ENCODE peak calls at places on chromosomes 6 and 20, in nine cellular contexts. V is ovary, B is epithelial cell of esophagus, R is heart right ventricle, A is WERI-Rb-1, G is A549, O is left ventricle myocardium inferior, T is OCI-LY7, N is Panc1. M is an unnamed sample.

GRCh38 chr6:99559056-99559455 is 9.4 kb downstream of the CCNC start:
- DNase-seq in O (no peak), V (no peak), A (no peak), G (no peak), R (no peak), B (no peak), N (no peak), T (no peak), M (no peak)

GRCh38 chr20:59622496-59622895 is 18.2 kb downstream of the PHACTR3 start:
- DNase-seq in O (no peak), T (no peak), G (no peak), N (no peak), A (no peak), B (no peak), R (no peak), V (no peak), M (no peak)

GRCh38 chr6:16236009-16236501 is 2.3 kb upstream of the GMPR start:
- DNase-seq in O (no peak), R (no peak), B (no peak), T (no peak), G (no peak), A (no peak), N (no peak), V (no peak), M (no peak)

GRCh38 chr6:154448448-154449096 is 61.9 kb downstream of the CNKSR3 start:
- DNase-seq in O (no peak), V (no peak), B (peak; percentile 18), R (no peak), G (peak; percentile 6), T (no peak), N (no peak), A (peak; percentile 40), M (peak; percentile 41)

GRCh38 chr6:41071501-41071922 is 644 bp downstream of the OARD1 start:
- DNase-seq in T (peak; percentile 79), G (peak; percentile 63), R (peak; percentile 80), A (no peak), V (no peak), N (no peak), O (no peak), B (no peak), M (peak; percentile 76)

GRCh38 chr6:45759134-45759849 is 256.4 kb downstream of the CLIC5 start:
- DNase-seq in N (no peak), V (no peak), R (no peak), T (no peak), G (no peak), O (no peak), A (no peak), B (no peak), M (no peak)

GRCh38 chr6:118788702-118789101 is 105.2 kb upstream of the ASF1A start:
- DNase-seq in G (no peak), R (no peak), A (no peak), T (no peak), O (no peak), V (no peak), B (no peak), N (no peak), M (no peak)

GRCh38 chr20:54148947-54149764 is 24.6 kb downstream of the CYP24A1 start:
- DNase-seq in A (no peak), B (peak; percentile 47), R (no peak), V (no peak), T (no peak), N (no peak), O (no peak), G (peak; percentile 88), M (peak; percentile 65)

GRCh38 chr6:28393912-28394662 is 5.5 kb downstream of the ZSCAN12 start:
- DNase-seq in N (no peak), A (peak; percentile 33), R (no peak), B (peak; percentile 14), G (no peak), T (no peak), O (no peak), V (no peak), M (no peak)

GRCh38 chr20:20780127-20780822 is 67.8 kb upstream of the RALGAPA2 start:
- DNase-seq in N (no peak), O (peak; percentile 79), R (peak; percentile 77), A (no peak), G (no peak), B (peak; percentile 90), V (no peak), T (no peak), M (peak; percentile 90)

GRCh38 chr20:50642288-50642803 is 49.0 kb downstream of the RIPOR3 start:
- DNase-seq in B (no peak), N (no peak), G (no peak), R (no peak), O (no peak), A (peak; percentile 88), T (no peak), V (no peak), M (no peak)

GRCh38 chr20:50649587-50649986 is 41.8 kb downstream of the RIPOR3 start:
- DNase-seq in N (no peak), O (no peak), R (no peak), A (no peak), T (no peak), B (no peak), G (no peak), V (no peak), M (no peak)

GRCh38 chr20:50645253-50646068 is 45.9 kb downstream of the RIPOR3 start:
- DNase-seq in V (peak; percentile 88), N (peak; percentile 98), A (peak; percentile 37), T (no peak), O (peak; percentile 58), B (peak; percentile 88), G (peak; percentile 99), R (peak; percentile 81), M (peak; percentile 83)

GRCh38 chr20:50648651-50649050 is 42.7 kb downstream of the RIPOR3 start:
- DNase-seq in T (no peak), N (no peak), V (no peak), R (no peak), G (no peak), B (no peak), A (no peak), O (no peak), M (no peak)

DNA sequence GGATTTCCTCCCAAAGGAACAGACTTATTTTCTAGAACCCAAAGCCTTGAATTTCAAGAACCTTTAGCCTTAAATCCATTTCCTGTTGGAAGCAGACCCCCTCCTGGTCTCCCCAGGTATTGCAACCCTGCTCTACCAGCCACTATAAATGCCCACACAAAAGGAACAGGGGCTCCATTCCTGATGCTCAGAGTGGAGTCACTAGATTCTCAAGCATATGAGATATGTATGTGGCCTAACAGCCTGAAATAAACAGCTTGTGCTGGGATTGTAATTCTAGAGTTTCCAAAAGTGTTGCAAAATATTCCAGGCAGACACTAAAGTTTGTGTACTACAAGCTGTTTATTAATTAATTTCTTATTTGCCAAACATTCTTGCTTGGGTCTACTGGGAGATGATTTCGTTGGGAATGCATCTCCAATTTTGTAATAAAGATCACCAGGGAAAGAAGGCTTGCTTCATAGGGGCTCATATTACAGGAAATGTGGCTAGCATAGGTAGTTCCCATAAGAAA is 44.8 kb downstream of the RIPOR3 start:
- DNase-seq in V (no peak), O (no peak), G (no peak), B (peak; percentile 71), T (no peak), R (no peak), N (no peak), A (no peak), M (peak; percentile 51)
- TF ChIP-seq CTCF in V (no peak), O (peak; percentile 18), G (peak; percentile 14), B (peak; percentile 35), T (peak; percentile 57), R (peak; percentile 15), N (no peak), A (peak; percentile 47), M (peak; percentile 13)

DNA sequence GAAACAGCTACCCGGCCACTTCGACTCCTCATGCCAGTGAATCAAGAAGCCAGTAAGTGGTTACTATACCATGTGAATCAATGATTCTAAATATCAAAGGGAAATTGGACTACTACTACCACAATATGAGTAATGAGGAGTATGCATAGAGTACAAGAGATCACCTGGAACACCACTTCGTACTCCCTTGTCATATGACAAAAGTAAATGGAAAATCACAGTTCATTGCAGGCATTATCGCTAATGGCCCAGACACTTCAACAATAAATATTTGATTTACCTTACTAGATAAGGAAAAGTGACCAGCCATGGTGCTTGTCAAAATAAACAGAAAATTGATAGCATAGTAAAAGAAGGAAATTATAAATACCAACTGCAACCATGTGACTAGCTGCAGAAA is 73.1 kb downstream of the BMP5 start:
- DNase-seq in O (no peak), T (no peak), V (no peak), R (no peak), A (no peak), N (no peak), G (no peak), B (no peak), M (no peak)
- H3K4me3 ChIP-seq in O (no peak overlapping the region), T (no peak overlapping the region), V (no peak overlapping the region), R (no peak overlapping the region), A (no peak overlapping the region), N (no peak overlapping the region), G (no peak overlapping the region), B (no peak overlapping the region), M (no peak overlapping the region)

GRCh38 chr6:108114861-108115597 is 40.5 kb upstream of the OSTM1 start:
- DNase-seq in B (peak; percentile 59), N (no peak), G (no peak), R (peak; percentile 68), V (peak; percentile 52), A (no peak), T (no peak), O (peak; percentile 64), M (peak; percentile 29)
- TF ChIP-seq CTCF in B (no peak), N (no peak), G (no peak), R (no peak), V (no peak), A (no peak), T (no peak), O (no peak), M (peak; percentile 9)

GRCh38 chr6:31732029-31732428 is 2.9 kb upstream of the DDAH2 start:
- DNase-seq in T (no peak), B (no peak), O (no peak), V (no peak), G (no peak), A (no peak), N (no peak), R (no peak), M (no peak)

GRCh38 chr6:31736026-31736767 is at the start of gene CLIC1:
- DNase-seq in R (peak; percentile 84), A (peak; percentile 91), O (peak; percentile 85), N (no peak), T (peak; percentile 81), B (peak; percentile 87), G (peak; percentile 84), V (peak; percentile 87), M (peak; percentile 76)

GRCh38 chr6:31734703-31735500 is 1.4 kb downstream of the CLIC1 start:
- DNase-seq in G (peak; percentile 53), N (no peak), T (peak; percentile 67), B (peak; percentile 83), A (peak; percentile 74), R (peak; percentile 34), V (peak; percentile 42), O (peak; percentile 38), M (peak; percentile 86)

GRCh38 chr6:31734247-31734702 is 2.1 kb downstream of the CLIC1 start:
- DNase-seq in A (no peak), G (no peak), T (no peak), N (no peak), V (no peak), R (no peak), B (no peak), O (no peak), M (no peak)

DNA sequence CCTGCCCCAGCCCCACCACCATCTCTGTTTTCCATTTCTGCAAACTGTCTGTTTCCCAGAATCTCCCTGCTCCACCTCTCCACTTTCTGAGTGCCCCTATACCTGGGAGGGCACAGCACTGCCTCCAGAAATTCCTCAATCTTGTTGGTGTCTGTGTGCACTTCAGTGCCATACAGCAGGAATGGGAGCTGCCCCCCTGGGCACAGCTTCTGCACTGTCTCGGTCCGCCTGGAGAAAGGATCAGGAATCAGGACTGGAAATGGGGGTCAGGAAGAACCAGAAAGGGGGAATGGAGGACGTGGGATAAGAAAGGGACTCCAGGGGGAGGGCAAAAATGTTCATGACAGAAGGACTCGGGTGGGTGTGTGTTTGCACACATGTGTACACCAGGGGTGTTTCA is 2.6 kb downstream of the CLIC1 start:
- DNase-seq in V (no peak), T (no peak), B (no peak), G (no peak), O (no peak), A (no peak), R (no peak), N (no peak), M (no peak)
- H3K4me3 ChIP-seq in V (no peak overlapping the region), T (peak overlapping the region; percentile 78), B (peak overlapping the region; percentile 100), G (no peak overlapping the region), O (peak overlapping the region; percentile 83), A (no peak overlapping the region), R (peak overlapping the region; percentile 84), N (peak overlapping the region; percentile 99), M (no peak overlapping the region)

M was measured in bronchial epithelial cell.